ENCODE peak calls at places on chromosome 21, in eight cellular contexts. V is right lobe of liver, P is GM12891, U is A549, L is body of pancreas, O is stomach, F is Peyer's patch, K is suprapubic skin. M is an unnamed sample.

GRCh38 chr21:42702720-42703119 is 49.3 kb downstream of the PDE9A start:
- DNase-seq in P (no peak), U (no peak), K (no peak), L (no peak), F (no peak), V (no peak), O (no peak), M (no peak)

GRCh38 chr21:42997053-42997452 is 22.7 kb downstream of the PKNOX1 start:
- DNase-seq in F (no peak), L (peak; percentile 32), P (no peak), O (no peak), U (no peak), V (no peak), K (no peak), M (no peak)

GRCh38 chr21:35051287-35051818 is 2.3 kb upstream of the RUNX1 start:
- DNase-seq in O (peak; percentile 89), P (peak; percentile 27), L (peak; percentile 87), U (peak; percentile 43), V (peak; percentile 84), K (peak; percentile 91), F (peak; percentile 82), M (peak; percentile 92)

GRCh38 chr21:44958471-44959191 is 18.8 kb downstream of the SLX9 start:
- DNase-seq in L (peak; percentile 54), O (peak; percentile 48), U (no peak), V (peak; percentile 77), K (no peak), P (no peak), F (peak; percentile 67), M (no peak)

GRCh38 chr21:44433791-44434567 is 21.3 kb upstream of the LRRC3 start:
- DNase-seq in L (no peak), K (peak; percentile 70), P (no peak), O (no peak), F (peak; percentile 39), V (no peak), U (no peak), M (no peak)

GRCh38 chr21:34182436-34182835 is 109.1 kb downstream of the MRPS6 start:
- DNase-seq in F (no peak), O (no peak), K (no peak), V (no peak), P (no peak), U (no peak), L (no peak), M (no peak)

GRCh38 chr21:44834231-44834950 is 16.5 kb upstream of the SUMO3 start:
- DNase-seq in L (no peak), F (no peak), O (peak; percentile 22), P (no peak), V (no peak), U (no peak), K (no peak), M (no peak)

GRCh38 chr21:38729745-38730401 is 75.9 kb upstream of the ETS2 start:
- DNase-seq in L (no peak), P (no peak), V (no peak), O (no peak), F (no peak), K (no peak), U (no peak), M (no peak)

GRCh38 chr21:39142972-39143371 is 40.3 kb downstream of the PSMG1 start:
- DNase-seq in L (no peak), U (no peak), F (no peak), V (no peak), O (no peak), K (no peak), P (no peak), M (no peak)

GRCh38 chr21:27476696-27477095 is 509.8 kb upstream of the ADAMTS5 start:
- DNase-seq in K (no peak), O (no peak), V (no peak), L (no peak), P (no peak), U (no peak), F (no peak), M (no peak)

GRCh38 chr21:42654913-42655796 is 1.7 kb downstream of the PDE9A start:
- DNase-seq in K (no peak), U (no peak), P (no peak), V (no peak), L (no peak), O (no peak), F (no peak), M (no peak)

GRCh38 chr21:26834181-26834945 is 10.8 kb downstream of the ADAMTS1 start:
- DNase-seq in V (no peak), U (no peak), F (no peak), O (no peak), L (no peak), P (no peak), K (no peak), M (no peak)

GRCh38 chr21:42213082-42213774 is 5.7 kb upstream of the ABCG1 start:
- DNase-seq in L (no peak), V (no peak), K (peak; percentile 69), O (peak; percentile 15), P (no peak), F (no peak), U (no peak), M (no peak)

GRCh38 chr21:45364464-45365185 is 40.3 kb upstream of the COL18A1 start:
- DNase-seq in V (no peak), L (peak; percentile 31), F (no peak), U (peak; percentile 48), K (no peak), P (no peak), O (no peak), M (no peak)

GRCh38 chr21:37914211-37914900 is 1.9 kb downstream of the KCNJ6 start:
- DNase-seq in V (no peak), L (peak; percentile 32), O (no peak), K (no peak), F (no peak), P (no peak), U (no peak), M (no peak)

GRCh38 chr21:45309069-45309521 is 21.4 kb upstream of the POFUT2 start:
- DNase-seq in U (peak; percentile 42), L (peak; percentile 65), K (no peak), P (no peak), V (peak; percentile 66), F (peak; percentile 71), O (peak; percentile 47), M (peak; percentile 49)

DNA sequence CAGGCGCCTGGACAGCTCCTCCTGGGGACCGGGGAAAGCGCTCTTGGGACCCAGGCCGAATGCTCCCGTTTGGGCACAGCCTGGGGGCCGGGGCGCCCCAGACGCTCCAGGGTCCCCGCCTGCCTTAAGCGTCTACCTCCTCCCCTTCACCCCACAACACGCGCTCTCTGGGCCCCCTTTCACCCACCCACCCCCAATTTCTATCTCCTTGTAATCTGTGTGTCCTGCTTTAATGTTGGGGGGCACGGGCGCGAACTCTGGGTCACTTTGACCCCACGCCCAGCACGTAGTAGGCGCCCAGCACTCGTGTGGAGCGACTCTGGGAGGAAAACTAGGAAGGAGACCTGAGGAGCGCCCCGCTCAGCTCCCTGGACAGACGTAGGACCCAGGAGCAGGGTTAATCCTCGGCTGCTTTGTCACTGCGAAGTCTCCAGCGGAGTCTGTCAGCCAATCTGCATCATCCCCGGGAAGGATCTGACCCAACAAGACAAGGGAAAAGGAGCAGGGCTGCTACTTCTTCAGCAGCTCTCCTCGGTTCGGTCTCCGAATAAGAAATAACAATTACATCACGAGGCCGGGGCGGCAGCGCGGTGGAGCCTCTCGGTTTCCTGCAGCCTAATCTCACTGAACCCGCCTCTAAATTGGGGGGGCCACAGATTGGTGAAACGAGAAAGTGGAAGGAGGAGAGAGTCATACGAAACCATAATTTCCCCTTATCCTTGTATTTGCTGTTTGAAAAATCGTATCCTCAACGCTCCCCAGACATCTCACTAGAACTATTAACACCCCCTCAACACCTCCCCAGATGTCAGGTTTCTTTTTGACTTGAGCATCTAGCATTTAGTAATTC is 806 bp upstream of the NRIP1 start:
- DNase-seq in K (peak; percentile 90), V (peak; percentile 73), O (peak; percentile 68), F (peak; percentile 80), P (no peak), L (peak; percentile 81), U (peak; percentile 37), M (peak; percentile 87)
- TF ChIP-seq POLR2A in K (peak; percentile 62), V (no peak), O (no peak), F (peak; percentile 47), P (peak; percentile 43), L (peak; percentile 52), U (peak; percentile 28), M (peak; percentile 80)

GRCh38 chr21:46635324-46636180 is at the start of gene PRMT2:
- DNase-seq in U (peak; percentile 93), V (peak; percentile 98), O (peak; percentile 98), L (peak; percentile 96), P (peak; percentile 99), K (peak; percentile 98), F (peak; percentile 99), M (peak; percentile 99)
- TF ChIP-seq POLR2A in U (peak; percentile 67), V (peak; percentile 86), O (no peak), L (peak; percentile 77), P (peak; percentile 91), K (peak; percentile 72), F (peak; percentile 81), M (peak; percentile 92)

DNA sequence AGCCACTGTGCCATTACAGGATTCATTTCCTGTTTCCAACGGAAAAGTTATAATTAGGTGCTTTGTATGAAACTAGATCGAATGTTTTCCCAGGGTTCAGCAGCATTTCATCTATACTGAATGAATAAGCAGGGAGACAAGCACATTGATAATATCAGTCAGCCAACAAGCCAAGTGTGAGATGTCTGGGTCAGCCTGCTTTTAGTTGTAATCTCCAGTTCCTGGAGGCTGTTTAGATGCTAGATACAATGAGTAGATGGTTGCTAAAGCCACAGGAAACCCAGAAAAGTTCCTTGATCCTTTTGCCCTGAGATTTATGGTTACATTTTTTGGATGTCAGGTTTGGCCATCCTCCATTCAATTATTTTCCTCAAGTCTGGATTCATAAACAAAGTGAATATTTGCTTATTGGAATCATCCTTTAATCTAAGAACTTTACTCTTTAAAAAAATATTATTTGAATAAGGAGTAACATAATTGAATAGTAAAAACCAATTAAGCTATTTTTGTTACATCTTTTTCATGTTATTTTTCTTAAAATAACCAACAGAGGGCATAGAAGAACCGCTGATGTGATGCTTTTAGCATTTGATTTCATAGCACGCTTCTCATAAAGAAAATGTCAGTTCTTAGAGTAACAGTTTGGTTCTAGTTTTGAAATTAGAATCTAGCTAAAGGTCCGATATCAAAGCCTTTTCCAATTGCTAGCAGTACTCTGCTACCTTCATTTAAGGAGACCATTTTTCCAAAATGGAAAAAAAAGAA is 76.6 kb downstream of the HSPA13 start:
- DNase-seq in O (no peak), U (no peak), K (no peak), V (no peak), F (no peak), L (no peak), P (no peak), M (peak; percentile 40)
- TF ChIP-seq POLR2A in O (no peak), U (no peak), K (no peak), V (no peak), F (no peak), L (no peak), P (no peak), M (no peak)

DNA sequence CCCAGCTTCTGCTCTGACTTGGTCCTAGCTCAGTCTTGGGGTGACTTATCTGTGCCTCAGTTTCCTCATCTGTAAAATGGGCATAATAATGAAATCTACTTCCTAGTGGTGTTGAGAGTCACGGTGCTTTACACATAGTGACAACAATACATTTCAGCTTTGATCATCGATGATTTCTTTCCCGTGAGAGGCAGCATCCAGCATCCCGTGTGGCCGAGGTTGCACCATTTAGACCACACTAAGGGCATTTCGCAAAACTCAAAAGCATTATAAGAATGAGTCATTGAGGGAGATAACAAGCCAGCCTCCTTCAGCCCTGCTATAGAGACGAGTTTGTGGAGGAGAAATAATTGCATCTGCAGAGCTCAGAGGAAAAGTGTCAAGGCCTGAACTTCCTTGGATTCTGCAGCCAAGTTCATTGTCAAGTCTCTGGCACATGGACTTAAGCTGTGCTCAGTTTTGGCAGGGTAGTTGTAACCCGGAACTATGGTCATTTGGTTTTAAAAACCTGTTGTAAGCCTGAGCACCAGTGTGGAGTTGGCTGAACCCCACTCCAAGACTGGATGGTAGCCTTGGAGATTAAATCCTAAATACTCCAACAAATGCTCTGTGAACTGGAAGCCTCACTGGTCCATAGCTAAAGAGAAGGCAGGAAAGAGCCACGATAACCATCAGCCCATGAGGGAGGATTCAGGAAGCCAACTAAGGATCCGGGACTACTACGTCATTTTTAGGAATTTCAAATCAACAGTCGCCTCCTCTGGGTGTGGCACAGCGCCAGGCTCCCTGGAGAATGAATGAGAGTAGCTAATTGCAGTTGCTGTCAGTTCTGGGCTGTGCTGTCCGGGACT is 64.2 kb downstream of the TCP10L start:
- DNase-seq in U (no peak), K (peak; percentile 90), L (peak; percentile 79), O (peak; percentile 54), V (peak; percentile 83), P (no peak), F (peak; percentile 57), M (peak; percentile 34)
- TF ChIP-seq POLR2A in U (no peak), K (no peak), L (no peak), O (no peak), V (no peak), P (no peak), F (no peak), M (no peak)

M was measured in erythroblast.